ENCODE peak calls at places on chromosomes 13 and 19, in five cellular contexts. D is neural crest cell, H is amygdala, T is omental fat pad, M is HEK293T. Q is an unnamed sample.

GRCh38 chr13:79423801-79424642 is 18.0 kb upstream of the RBM26 start:
- DNase-seq in H (no peak), T (no peak), D (no peak), M (peak), Q (no peak)

GRCh38 chr19:28257396-28257795 is 955.6 kb downstream of the UQCRFS1 start:
- DNase-seq in M (no peak), H (no peak), D (no peak), T (no peak), Q (no peak)

GRCh38 chr13:21823949-21824348 is 153.1 kb downstream of the FGF9 start:
- DNase-seq in M (no peak), T (no peak), D (no peak), H (no peak), Q (no peak)

GRCh38 chr19:4878491-4878968 is 11.1 kb upstream of the PLIN3 start:
- DNase-seq in D (no peak), T (no peak), H (no peak), M (no peak), Q (no peak)

GRCh38 chr13:42786696-42787095 is 5.3 kb downstream of the FAM216B start:
- DNase-seq in H (no peak), M (peak), T (no peak), D (no peak), Q (no peak)

GRCh38 chr13:42174344-42175162 is 97.4 kb upstream of the AKAP11 start:
- DNase-seq in T (no peak), D (no peak), M (no peak), H (no peak), Q (no peak)

GRCh38 chr19:16385296-16385695 is 60.7 kb downstream of the KLF2 start:
- DNase-seq in M (no peak), H (no peak), T (no peak), D (no peak), Q (no peak)

GRCh38 chr13:44293908-44294735 is 79.5 kb upstream of the SERP2 start:
- DNase-seq in D (no peak), M (no peak), H (no peak), T (no peak), Q (no peak)

GRCh38 chr19:3159565-3159964 is 19.0 kb upstream of the S1PR4 start:
- DNase-seq in M (no peak), H (no peak), T (no peak), D (no peak), Q (no peak)

GRCh38 chr19:3698386-3698950 is 1.8 kb downstream of the PIP5K1C start:
- DNase-seq in H (no peak), M (no peak), T (no peak), D (no peak), Q (no peak)